ENCODE peak calls at places on chromosomes 12 and 14, in nine cellular contexts. One of them, this sample, is unnamed.

GRCh38 chr12:102681747-102682146 is 201.4 kb upstream of the IGF1 start:
- DNase-seq in left ventricle myocardium inferior: no peak
- DNase-seq in foreskin fibroblast: no peak
- DNase-seq in osteoblast: no peak
- DNase-seq in WERI-Rb-1: no peak
- DNase-seq in fibroblast of the aortic adventitia: no peak
- DNase-seq in Caco-2: no peak
- DNase-seq in retinal pigment epithelial cell: no peak
- DNase-seq in neural progenitor cell: no peak
- DNase-seq in this sample: no peak

GRCh38 chr12:25491396-25491948 is 61.6 kb downstream of the LMNTD1 start:
- DNase-seq in left ventricle myocardium inferior: no peak
- DNase-seq in foreskin fibroblast: no peak
- DNase-seq in osteoblast: no peak
- DNase-seq in WERI-Rb-1: no peak
- DNase-seq in fibroblast of the aortic adventitia: no peak
- DNase-seq in Caco-2: no peak
- DNase-seq in retinal pigment epithelial cell: no peak
- DNase-seq in neural progenitor cell: peak; percentile 85
- DNase-seq in this sample: no peak

GRCh38 chr12:116180448-116180847 is 97.0 kb downstream of the MED13L start:
- DNase-seq in left ventricle myocardium inferior: no peak
- DNase-seq in foreskin fibroblast: no peak
- DNase-seq in osteoblast: no peak
- DNase-seq in WERI-Rb-1: no peak
- DNase-seq in fibroblast of the aortic adventitia: no peak
- DNase-seq in Caco-2: no peak
- DNase-seq in retinal pigment epithelial cell: no peak
- DNase-seq in neural progenitor cell: no peak
- DNase-seq in this sample: no peak

GRCh38 chr12:19431407-19432308 is 7.6 kb upstream of the AEBP2 start:
- DNase-seq in left ventricle myocardium inferior: no peak
- DNase-seq in foreskin fibroblast: peak; percentile 62
- DNase-seq in osteoblast: peak; percentile 91
- DNase-seq in WERI-Rb-1: peak; percentile 62
- DNase-seq in fibroblast of the aortic adventitia: peak; percentile 84
- DNase-seq in Caco-2: peak; percentile 55
- DNase-seq in retinal pigment epithelial cell: peak; percentile 68
- DNase-seq in neural progenitor cell: no peak
- DNase-seq in this sample: peak; percentile 21

GRCh38 chr12:57574795-57575194 is 16.2 kb upstream of the PIP4K2C start:
- DNase-seq in left ventricle myocardium inferior: no peak
- DNase-seq in foreskin fibroblast: no peak
- DNase-seq in osteoblast: no peak
- DNase-seq in WERI-Rb-1: no peak
- DNase-seq in fibroblast of the aortic adventitia: no peak
- DNase-seq in Caco-2: no peak
- DNase-seq in retinal pigment epithelial cell: no peak
- DNase-seq in neural progenitor cell: no peak
- DNase-seq in this sample: no peak

GRCh38 chr12:81095470-81096232 is 17.8 kb downstream of the ACSS3 start:
- DNase-seq in left ventricle myocardium inferior: no peak
- DNase-seq in foreskin fibroblast: peak; percentile 40
- DNase-seq in osteoblast: peak; percentile 61
- DNase-seq in WERI-Rb-1: no peak
- DNase-seq in fibroblast of the aortic adventitia: peak; percentile 7
- DNase-seq in Caco-2: no peak
- DNase-seq in retinal pigment epithelial cell: no peak
- DNase-seq in neural progenitor cell: no peak
- DNase-seq in this sample: no peak

GRCh38 chr12:121792607-121793500 is 634 bp downstream of the RHOF start:
- DNase-seq in left ventricle myocardium inferior: peak; percentile 54
- DNase-seq in foreskin fibroblast: no peak
- DNase-seq in osteoblast: peak; percentile 51
- DNase-seq in WERI-Rb-1: no peak
- DNase-seq in fibroblast of the aortic adventitia: no peak
- DNase-seq in Caco-2: peak; percentile 77
- DNase-seq in retinal pigment epithelial cell: no peak
- DNase-seq in neural progenitor cell: no peak
- DNase-seq in this sample: no peak

GRCh38 chr12:38823314-38823713 is 82.1 kb downstream of the CPNE8 start:
- DNase-seq in left ventricle myocardium inferior: no peak
- DNase-seq in foreskin fibroblast: no peak
- DNase-seq in osteoblast: no peak
- DNase-seq in WERI-Rb-1: no peak
- DNase-seq in fibroblast of the aortic adventitia: no peak
- DNase-seq in Caco-2: no peak
- DNase-seq in retinal pigment epithelial cell: no peak
- DNase-seq in neural progenitor cell: no peak
- DNase-seq in this sample: no peak

GRCh38 chr12:62260733-62261683 is 804 bp downstream of the USP15 start:
- DNase-seq in left ventricle myocardium inferior: peak; percentile 18
- DNase-seq in foreskin fibroblast: peak; percentile 48
- DNase-seq in osteoblast: peak; percentile 52
- DNase-seq in WERI-Rb-1: peak; percentile 29
- DNase-seq in fibroblast of the aortic adventitia: peak; percentile 41
- DNase-seq in Caco-2: peak; percentile 30
- DNase-seq in retinal pigment epithelial cell: no peak
- DNase-seq in neural progenitor cell: peak; percentile 65
- DNase-seq in this sample: no peak

GRCh38 chr12:53211476-53212381 is 4.7 kb upstream of the ITGB7 start:
- DNase-seq in left ventricle myocardium inferior: no peak
- DNase-seq in foreskin fibroblast: no peak
- DNase-seq in osteoblast: peak; percentile 79
- DNase-seq in WERI-Rb-1: peak; percentile 61
- DNase-seq in fibroblast of the aortic adventitia: no peak
- DNase-seq in Caco-2: no peak
- DNase-seq in retinal pigment epithelial cell: no peak
- DNase-seq in neural progenitor cell: peak; percentile 54
- DNase-seq in this sample: no peak

GRCh38 chr12:53212931-53213330 is 5.9 kb upstream of the ITGB7 start:
- DNase-seq in left ventricle myocardium inferior: no peak
- DNase-seq in foreskin fibroblast: no peak
- DNase-seq in osteoblast: peak; percentile 86
- DNase-seq in WERI-Rb-1: no peak
- DNase-seq in fibroblast of the aortic adventitia: no peak
- DNase-seq in Caco-2: no peak
- DNase-seq in retinal pigment epithelial cell: no peak
- DNase-seq in neural progenitor cell: no peak
- DNase-seq in this sample: no peak

GRCh38 chr12:53214221-53214620 is 7.2 kb upstream of the ITGB7 start:
- DNase-seq in left ventricle myocardium inferior: no peak
- DNase-seq in foreskin fibroblast: no peak
- DNase-seq in osteoblast: peak; percentile 35
- DNase-seq in WERI-Rb-1: no peak
- DNase-seq in fibroblast of the aortic adventitia: no peak
- DNase-seq in Caco-2: no peak
- DNase-seq in retinal pigment epithelial cell: no peak
- DNase-seq in neural progenitor cell: no peak
- DNase-seq in this sample: no peak

GRCh38 chr12:53214687-53215455 is 7.8 kb upstream of the ITGB7 start:
- DNase-seq in left ventricle myocardium inferior: peak; percentile 84
- DNase-seq in foreskin fibroblast: no peak
- DNase-seq in osteoblast: peak; percentile 77
- DNase-seq in WERI-Rb-1: no peak
- DNase-seq in fibroblast of the aortic adventitia: no peak
- DNase-seq in Caco-2: no peak
- DNase-seq in retinal pigment epithelial cell: no peak
- DNase-seq in neural progenitor cell: no peak
- DNase-seq in this sample: no peak

GRCh38 chr12:53213348-53213747 is 6.3 kb upstream of the ITGB7 start:
- DNase-seq in left ventricle myocardium inferior: peak; percentile 87
- DNase-seq in foreskin fibroblast: peak; percentile 89
- DNase-seq in osteoblast: peak; percentile 97
- DNase-seq in WERI-Rb-1: peak; percentile 89
- DNase-seq in fibroblast of the aortic adventitia: peak; percentile 74
- DNase-seq in Caco-2: peak; percentile 80
- DNase-seq in retinal pigment epithelial cell: no peak
- DNase-seq in neural progenitor cell: peak; percentile 91
- DNase-seq in this sample: no peak
- H3K4me3 ChIP-seq in left ventricle myocardium inferior: peak overlapping the region; percentile 56
- H3K4me3 ChIP-seq in foreskin fibroblast: no peak overlapping the region
- H3K4me3 ChIP-seq in osteoblast: no peak overlapping the region
- H3K4me3 ChIP-seq in WERI-Rb-1: no peak overlapping the region
- H3K4me3 ChIP-seq in fibroblast of the aortic adventitia: no peak overlapping the region
- H3K4me3 ChIP-seq in Caco-2: no peak overlapping the region
- H3K4me3 ChIP-seq in retinal pigment epithelial cell: no peak overlapping the region
- H3K4me3 ChIP-seq in neural progenitor cell: no peak overlapping the region
- H3K4me3 ChIP-seq in this sample: no peak overlapping the region

GRCh38 chr12:44313188-44313587 is 477.3 kb downstream of the TMEM117 start:
- DNase-seq in left ventricle myocardium inferior: no peak
- DNase-seq in foreskin fibroblast: no peak
- DNase-seq in osteoblast: no peak
- DNase-seq in WERI-Rb-1: no peak
- DNase-seq in fibroblast of the aortic adventitia: no peak
- DNase-seq in Caco-2: no peak
- DNase-seq in retinal pigment epithelial cell: no peak
- DNase-seq in neural progenitor cell: no peak
- DNase-seq in this sample: no peak

GRCh38 chr12:44314007-44314500 is 478.2 kb downstream of the TMEM117 start:
- DNase-seq in left ventricle myocardium inferior: no peak
- DNase-seq in foreskin fibroblast: peak; percentile 4
- DNase-seq in osteoblast: no peak
- DNase-seq in WERI-Rb-1: no peak
- DNase-seq in fibroblast of the aortic adventitia: no peak
- DNase-seq in Caco-2: no peak
- DNase-seq in retinal pigment epithelial cell: no peak
- DNase-seq in neural progenitor cell: no peak
- DNase-seq in this sample: no peak

GRCh38 chr12:44317651-44318126 is 481.8 kb downstream of the TMEM117 start:
- DNase-seq in left ventricle myocardium inferior: no peak
- DNase-seq in foreskin fibroblast: peak; percentile 57
- DNase-seq in osteoblast: peak; percentile 36
- DNase-seq in WERI-Rb-1: peak; percentile 40
- DNase-seq in fibroblast of the aortic adventitia: peak; percentile 15
- DNase-seq in Caco-2: no peak
- DNase-seq in retinal pigment epithelial cell: no peak
- DNase-seq in neural progenitor cell: peak; percentile 65
- DNase-seq in this sample: peak; percentile 8
- TF ChIP-seq CTCF in left ventricle myocardium inferior: peak; percentile 45
- TF ChIP-seq CTCF in foreskin fibroblast: peak; percentile 51
- TF ChIP-seq CTCF in osteoblast: peak; percentile 50
- TF ChIP-seq CTCF in WERI-Rb-1: peak; percentile 55
- TF ChIP-seq CTCF in fibroblast of the aortic adventitia: peak; percentile 33
- TF ChIP-seq CTCF in Caco-2: peak; percentile 32
- TF ChIP-seq CTCF in retinal pigment epithelial cell: peak; percentile 47
- TF ChIP-seq CTCF in neural progenitor cell: peak; percentile 72
- TF ChIP-seq CTCF in this sample: peak; percentile 78

GRCh38 chr12:12790956-12791355 is 5.5 kb downstream of the APOLD1 start:
- DNase-seq in left ventricle myocardium inferior: no peak
- DNase-seq in foreskin fibroblast: no peak
- DNase-seq in osteoblast: no peak
- DNase-seq in WERI-Rb-1: no peak
- DNase-seq in fibroblast of the aortic adventitia: no peak
- DNase-seq in Caco-2: no peak
- DNase-seq in retinal pigment epithelial cell: no peak
- DNase-seq in neural progenitor cell: no peak
- DNase-seq in this sample: no peak

GRCh38 chr12:12786371-12786715 is 884 bp downstream of the APOLD1 start:
- DNase-seq in left ventricle myocardium inferior: no peak
- DNase-seq in foreskin fibroblast: no peak
- DNase-seq in osteoblast: no peak
- DNase-seq in WERI-Rb-1: no peak
- DNase-seq in fibroblast of the aortic adventitia: peak; percentile 57
- DNase-seq in Caco-2: no peak
- DNase-seq in retinal pigment epithelial cell: peak; percentile 42
- DNase-seq in neural progenitor cell: no peak
- DNase-seq in this sample: no peak

GRCh38 chr12:12786716-12787601 is 1.5 kb downstream of the APOLD1 start:
- DNase-seq in left ventricle myocardium inferior: peak; percentile 85
- DNase-seq in foreskin fibroblast: peak; percentile 94
- DNase-seq in osteoblast: peak; percentile 97
- DNase-seq in WERI-Rb-1: peak; percentile 58
- DNase-seq in fibroblast of the aortic adventitia: peak; percentile 77
- DNase-seq in Caco-2: peak; percentile 89
- DNase-seq in retinal pigment epithelial cell: peak; percentile 53
- DNase-seq in neural progenitor cell: peak; percentile 40
- DNase-seq in this sample: peak; percentile 44

GRCh38 chr12:12788675-12789368 is 3.4 kb downstream of the APOLD1 start:
- DNase-seq in left ventricle myocardium inferior: no peak
- DNase-seq in foreskin fibroblast: peak; percentile 90
- DNase-seq in osteoblast: peak; percentile 73
- DNase-seq in WERI-Rb-1: peak; percentile 64
- DNase-seq in fibroblast of the aortic adventitia: peak; percentile 92
- DNase-seq in Caco-2: peak; percentile 83
- DNase-seq in retinal pigment epithelial cell: peak; percentile 43
- DNase-seq in neural progenitor cell: peak; percentile 85
- DNase-seq in this sample: no peak

DNA sequence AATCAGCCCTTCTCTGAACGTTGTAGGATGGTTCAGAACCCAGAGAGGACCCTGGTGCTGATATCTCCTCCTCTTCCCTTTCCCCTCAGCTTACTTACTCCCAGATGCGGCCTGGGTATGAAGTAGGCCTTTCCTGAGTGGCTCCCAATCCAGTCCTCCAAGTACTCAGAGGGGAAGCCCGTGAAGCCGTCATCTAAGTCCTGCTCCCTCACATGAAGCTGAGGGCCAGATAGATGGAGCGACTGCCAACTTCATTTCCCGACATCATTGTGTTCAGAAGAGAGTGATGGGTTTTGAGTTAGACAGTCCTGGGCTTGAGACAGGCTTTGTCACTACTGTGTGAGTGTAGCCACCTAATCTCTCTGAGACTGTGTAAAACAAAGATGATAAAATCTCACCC is 2.7 kb downstream of the APOLD1 start:
- DNase-seq in left ventricle myocardium inferior: no peak
- DNase-seq in foreskin fibroblast: peak; percentile 24
- DNase-seq in osteoblast: peak; percentile 36
- DNase-seq in WERI-Rb-1: no peak
- DNase-seq in fibroblast of the aortic adventitia: peak; percentile 35
- DNase-seq in Caco-2: no peak
- DNase-seq in retinal pigment epithelial cell: no peak
- DNase-seq in neural progenitor cell: no peak
- DNase-seq in this sample: no peak
- H3K4me3 ChIP-seq in left ventricle myocardium inferior: peak overlapping the region; percentile 82
- H3K4me3 ChIP-seq in foreskin fibroblast: no peak overlapping the region
- H3K4me3 ChIP-seq in osteoblast: no peak overlapping the region
- H3K4me3 ChIP-seq in WERI-Rb-1: no peak overlapping the region
- H3K4me3 ChIP-seq in fibroblast of the aortic adventitia: no peak overlapping the region
- H3K4me3 ChIP-seq in Caco-2: no peak overlapping the region
- H3K4me3 ChIP-seq in retinal pigment epithelial cell: no peak overlapping the region
- H3K4me3 ChIP-seq in neural progenitor cell: no peak overlapping the region
- H3K4me3 ChIP-seq in this sample: no peak overlapping the region

DNA sequence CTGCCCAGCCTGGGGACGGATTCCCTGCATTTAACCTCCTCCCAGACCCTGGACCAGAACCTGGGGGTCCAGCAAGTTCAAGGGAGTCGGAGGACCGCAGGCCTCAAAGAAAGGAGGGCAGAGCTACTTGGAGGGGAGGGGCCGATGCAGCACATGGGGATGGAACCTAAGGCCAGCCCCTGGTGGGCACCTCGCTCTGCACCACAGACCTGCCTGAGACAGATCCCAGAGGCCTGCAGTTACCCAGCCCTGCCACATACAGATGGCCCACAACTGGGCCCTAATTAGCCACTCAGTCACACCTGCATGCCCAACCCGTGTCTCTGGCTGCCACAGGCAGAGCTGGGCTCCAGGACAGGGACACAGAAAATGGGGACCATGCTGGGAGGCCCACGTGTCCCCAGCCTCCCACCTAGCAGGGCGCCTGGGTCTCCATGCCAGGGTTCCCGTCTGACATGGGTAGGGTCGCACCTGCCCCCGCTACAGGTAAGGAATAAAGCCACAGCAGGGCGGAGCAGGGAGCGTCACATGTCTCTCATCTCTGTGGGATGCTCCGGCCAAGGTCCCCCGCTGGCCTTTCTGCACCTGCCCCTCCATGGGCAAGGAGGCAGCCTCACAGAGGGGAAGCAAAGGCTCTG is 16.7 kb downstream of the AKT1 start:
- DNase-seq in left ventricle myocardium inferior: no peak
- DNase-seq in foreskin fibroblast: no peak
- DNase-seq in osteoblast: peak; percentile 67
- DNase-seq in WERI-Rb-1: no peak
- DNase-seq in fibroblast of the aortic adventitia: no peak
- DNase-seq in Caco-2: no peak
- DNase-seq in retinal pigment epithelial cell: no peak
- DNase-seq in neural progenitor cell: no peak
- DNase-seq in this sample: no peak
- TF ChIP-seq CTCF in left ventricle myocardium inferior: no peak
- TF ChIP-seq CTCF in foreskin fibroblast: no peak
- TF ChIP-seq CTCF in osteoblast: no peak
- TF ChIP-seq CTCF in WERI-Rb-1: no peak
- TF ChIP-seq CTCF in fibroblast of the aortic adventitia: no peak
- TF ChIP-seq CTCF in Caco-2: no peak
- TF ChIP-seq CTCF in retinal pigment epithelial cell: no peak
- TF ChIP-seq CTCF in neural progenitor cell: no peak
- TF ChIP-seq CTCF in this sample: no peak

This sample was measured in LNCaP clone FGC.